ENCODE peak calls at places on chromosomes 6 and 20, in four cellular contexts. H, A, V and N are unnamed samples.

GRCh38 chr6:121520337-121521163 is 85.1 kb downstream of the GJA1 start:
- DNase-seq in H (no peak), A (no peak), V (no peak), N (no peak)

GRCh38 chr6:134249412-134249758 is 68.5 kb downstream of the SGK1 start:
- DNase-seq in H (no peak), A (no peak), V (no peak), N (no peak)

GRCh38 chr6:151502499-151502898 is 8.7 kb downstream of the CCDC170 start:
- DNase-seq in H (no peak), A (no peak), V (no peak), N (no peak)

GRCh38 chr6:25706314-25707014 is 48.1 kb upstream of the SLC17A4 start:
- DNase-seq in H (peak), A (no peak), V (peak), N (no peak)

GRCh38 chr20:64192406-64192805 is 28.2 kb downstream of the MYT1 start:
- DNase-seq in H (no peak), A (no peak), V (no peak), N (no peak)

GRCh38 chr20:25310268-25310920 is 62.5 kb downstream of the PYGB start:
- DNase-seq in H (peak), A (no peak), V (no peak), N (no peak)

GRCh38 chr6:89347825-89348224 is 4.7 kb downstream of the UBE2J1 start:
- DNase-seq in H (no peak), A (no peak), V (no peak), N (no peak)

GRCh38 chr6:145948328-145948727 is 15.8 kb downstream of the SHPRH start:
- DNase-seq in H (no peak), A (no peak), V (no peak), N (no peak)

GRCh38 chr6:130366011-130366963 is at the start of gene TMEM200A:
- DNase-seq in H (peak), A (no peak), V (peak), N (no peak)

GRCh38 chr20:52230406-52230805 is 38.8 kb upstream of the ZFP64 start:
- DNase-seq in H (no peak), A (no peak), V (no peak), N (no peak)

GRCh38 chr6:44667226-44667625 is 279.7 kb downstream of the CDC5L start:
- DNase-seq in H (no peak), A (no peak), V (no peak), N (no peak)

GRCh38 chr6:138662474-138662873 is 111.1 kb upstream of the CCDC28A start:
- DNase-seq in H (no peak), A (no peak), V (no peak), N (no peak)

GRCh38 chr20:62808211-62808865 is 3.7 kb downstream of the OGFR start:
- DNase-seq in H (peak), A (peak), V (peak), N (no peak)

GRCh38 chr6:163133017-163133416 is 281.5 kb upstream of the QKI start:
- DNase-seq in H (no peak), A (no peak), V (no peak), N (no peak)

GRCh38 chr6:3751730-3752537 is 421 bp upstream of the PXDC1 start:
- DNase-seq in H (peak), A (peak), V (peak), N (peak)

GRCh38 chr6:45808041-45808440 is 207.6 kb downstream of the CLIC5 start:
- DNase-seq in H (no peak), A (no peak), V (no peak), N (no peak)

GRCh38 chr6:26305097-26305841 is 59.7 kb upstream of the BTN3A2 start:
- DNase-seq in H (peak), A (peak), V (peak), N (no peak)

GRCh38 chr20:34017610-34018009 is 23.9 kb downstream of the RALY start:
- DNase-seq in H (no peak), A (no peak), V (no peak), N (no peak)

GRCh38 chr6:84072452-84072997 is 39.0 kb downstream of the MRAP2 start:
- DNase-seq in H (no peak), A (no peak), V (no peak), N (no peak)

GRCh38 chr6:136440187-136440582 is 110.0 kb downstream of the MAP7 start:
- DNase-seq in H (no peak), A (no peak), V (no peak), N (no peak)

GRCh38 chr6:91043751-91044150 is 456.9 kb upstream of the MAP3K7 start:
- DNase-seq in H (no peak), A (no peak), V (no peak), N (no peak)

GRCh38 chr6:33771342-33772113 is 17.4 kb downstream of the LEMD2 start:
- DNase-seq in H (peak), A (peak), V (peak), N (peak)
- H3K27ac ChIP-seq in H (peak), A (no peak), V (peak), N (peak)

GRCh38 chr20:50249447-50250388 is 59.1 kb downstream of the CEBPB start:
- DNase-seq in H (no peak), A (no peak), V (peak), N (no peak)

GRCh38 chr20:50250748-50251382 is 60.2 kb downstream of the CEBPB start:
- DNase-seq in H (no peak), A (no peak), V (peak), N (no peak)

GRCh38 chr20:50252715-50253500 is 62.3 kb downstream of the CEBPB start:
- DNase-seq in H (no peak), A (no peak), V (peak), N (no peak)

GRCh38 chr20:50251992-50252491 is 61.4 kb downstream of the CEBPB start:
- DNase-seq in H (no peak), A (no peak), V (peak), N (no peak)

GRCh38 chr20:50251383-50251748 is 60.7 kb downstream of the CEBPB start:
- DNase-seq in H (no peak), A (no peak), V (no peak), N (no peak)
- H3K27ac ChIP-seq in H (no peak), A (no peak), V (no peak), N (no peak)

DNA sequence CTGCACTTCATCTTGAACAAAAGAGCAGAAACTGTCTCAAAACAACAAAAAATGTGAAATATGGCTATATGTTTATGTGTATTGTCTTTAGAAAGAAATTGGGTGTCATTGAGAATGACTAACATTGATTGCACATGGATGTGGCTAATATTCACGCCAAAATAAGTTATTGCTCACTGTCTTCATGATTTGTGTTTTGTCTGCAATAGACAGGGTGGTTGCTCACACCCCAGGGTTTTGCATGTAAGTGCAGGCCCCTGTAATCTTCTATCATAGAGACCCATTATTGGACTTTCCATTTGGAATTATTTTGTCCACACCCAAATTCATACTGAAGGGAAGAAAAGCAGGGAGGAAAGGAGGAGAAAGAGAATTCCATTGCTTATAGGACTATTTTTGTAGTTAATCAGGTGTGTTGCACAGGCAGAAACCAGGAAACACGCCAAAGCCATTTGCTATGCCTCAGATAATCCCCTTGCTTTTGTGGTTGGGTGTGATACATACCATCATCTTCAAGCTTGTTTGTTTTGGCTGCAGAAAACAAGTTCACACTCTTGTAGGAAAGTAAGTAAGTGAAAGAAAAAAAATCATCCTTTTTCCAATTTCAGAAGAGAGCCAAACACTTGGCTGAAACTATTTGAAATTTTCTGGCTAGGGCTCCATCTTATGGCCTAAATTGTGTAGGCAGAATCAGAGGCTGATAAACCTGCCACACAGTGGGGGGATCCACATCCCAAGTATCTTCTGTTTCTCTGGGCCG is 214.1 kb downstream of the COL12A1 start:
- DNase-seq in H (no peak), A (no peak), V (no peak), N (no peak)
- H3K27ac ChIP-seq in H (no peak), A (no peak), V (no peak), N (no peak)

DNA sequence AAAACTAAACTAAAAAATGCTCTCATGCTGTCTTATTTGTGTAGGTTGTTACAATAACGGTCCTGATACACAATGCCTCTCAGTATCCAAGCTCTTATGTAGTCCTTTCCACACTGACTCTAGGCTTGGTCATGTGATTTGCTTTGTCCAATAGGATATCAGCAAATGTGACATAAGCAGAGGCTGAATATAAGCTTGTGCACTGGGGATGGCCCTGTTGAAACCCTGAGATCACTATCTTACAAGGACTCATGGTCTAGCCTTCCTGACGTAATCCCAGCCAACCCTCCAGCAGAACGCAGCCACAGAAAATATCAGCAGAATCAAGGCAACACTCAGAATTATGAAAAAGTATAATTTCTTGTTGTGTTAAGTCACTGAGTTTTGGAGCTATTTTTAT is 145.1 kb upstream of the CCN2 start:
- DNase-seq in H (no peak), A (no peak), V (no peak), N (no peak)
- H3K27ac ChIP-seq in H (no peak), A (no peak), V (no peak), N (no peak)

GRCh38 chr6:33189625-33190024 is 2.6 kb downstream of the COL11A2 start:
- DNase-seq in H (no peak), A (no peak), V (no peak), N (no peak)
- H3K27ac ChIP-seq in H (no peak), A (no peak), V (no peak), N (no peak)

GRCh38 chr20:31948008-31948407 is 3.8 kb downstream of the PDRG1 start:
- DNase-seq in H (no peak), A (no peak), V (no peak), N (no peak)
- H3K27ac ChIP-seq in H (no peak), A (no peak), V (no peak), N (no peak)

DNA sequence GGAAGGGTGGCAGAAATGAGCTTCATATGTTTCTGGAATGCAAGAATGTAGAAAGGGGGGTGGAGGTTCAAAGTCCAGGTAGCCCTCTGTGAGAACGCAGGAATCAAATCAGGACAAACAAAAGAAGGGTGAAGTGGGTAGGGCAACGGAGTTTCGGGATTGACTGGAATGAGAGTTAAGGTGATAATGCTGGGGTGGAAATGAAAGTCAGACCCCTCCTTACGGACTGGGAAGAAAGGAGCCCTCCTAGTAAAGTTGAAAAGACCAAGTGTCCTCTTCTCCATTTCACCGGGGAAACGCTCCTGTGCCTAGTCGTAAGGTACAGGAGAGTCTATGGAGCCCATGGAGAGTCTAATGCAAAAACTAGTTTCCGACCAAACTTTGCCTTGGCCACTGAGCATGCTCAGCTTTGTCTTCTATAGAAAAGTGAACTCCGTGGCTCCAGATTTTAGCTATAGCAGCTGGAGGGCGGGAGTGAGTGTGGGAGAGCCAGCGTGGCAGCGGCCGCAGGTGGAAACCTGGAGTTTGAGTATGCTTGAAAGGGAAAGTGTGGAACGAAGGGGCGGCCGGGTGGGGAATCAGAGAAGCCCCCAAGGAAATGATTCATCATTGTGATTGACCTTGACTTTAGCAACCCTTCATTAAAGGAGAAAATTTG is 1.4 kb upstream of the LRRC1 start:
- DNase-seq in H (peak), A (peak), V (no peak), N (peak)
- H3K27ac ChIP-seq in H (peak), A (no peak), V (no peak), N (peak)

GRCh38 chr20:37423545-37423944 is 77.6 kb downstream of the SRC start:
- DNase-seq in H (no peak), A (no peak), V (no peak), N (no peak)
- H3K27ac ChIP-seq in H (no peak), A (no peak), V (no peak), N (no peak)